ENCODE peak calls at places on chromosomes 12 and 14, in four cellular contexts. Y is gastrocnemius medialis, T is psoas muscle, C is PC-3. P is an unnamed sample. For H3K36me3, the result is how much of the 10 kb centered on the place peaks cover.

GRCh38 chr14:71591929-71592328 is 340.3 kb upstream of the RGS6 start:
- DNase-seq in C (peak), Y (no peak), T (no peak), P (no peak)

GRCh38 chr14:73237219-73237785 is at the start of gene PAPLN:
- DNase-seq in Y (no peak), T (peak), C (peak), P (peak)

GRCh38 chr12:41424651-41425050 is 236.5 kb downstream of the PDZRN4 start:
- DNase-seq in C (no peak), Y (no peak), T (no peak), P (no peak)

GRCh38 chr14:35242599-35243311 is 49.4 kb upstream of the PSMA6 start:
- DNase-seq in T (no peak), Y (no peak), C (no peak), P (no peak)

GRCh38 chr14:104723651-104724406 is at the start of gene ADSS1:
- DNase-seq in T (peak), Y (peak), C (peak), P (no peak)

GRCh38 chr14:51776102-51776894 is 84.1 kb upstream of the GNG2 start:
- DNase-seq in Y (no peak), C (peak), T (peak), P (no peak)

GRCh38 chr12:29838768-29839167 is 55.0 kb upstream of the TMTC1 start:
- DNase-seq in T (no peak), Y (no peak), C (no peak), P (no peak)

GRCh38 chr12:46084666-46085631 is 94.6 kb upstream of the SCAF11 start:
- DNase-seq in C (no peak), Y (no peak), T (no peak), P (no peak)

GRCh38 chr14:49634547-49635334 is at the start of gene DNAAF2:
- DNase-seq in C (peak), Y (peak), T (no peak), P (peak)

GRCh38 chr12:70692681-70693288 is 55.6 kb upstream of the PTPRB start:
- DNase-seq in Y (no peak), T (no peak), C (peak), P (no peak)

GRCh38 chr12:24416423-24417109 is 467.1 kb upstream of the SOX5 start:
- DNase-seq in Y (no peak), C (no peak), T (no peak), P (no peak)

GRCh38 chr14:80988742-80989429 is 33.5 kb downstream of the TSHR start:
- DNase-seq in C (peak), Y (no peak), T (no peak), P (no peak)

GRCh38 chr12:64835926-64836325 is 11.5 kb downstream of the TBC1D30 start:
- DNase-seq in T (no peak), C (no peak), Y (no peak), P (no peak)

GRCh38 chr12:65695077-65695865 is 129.0 kb upstream of the HMGA2 start:
- DNase-seq in Y (no peak), C (peak), T (no peak), P (peak)

GRCh38 chr12:71876400-71876799 is 36.8 kb downstream of the TBC1D15 start:
- DNase-seq in C (no peak), T (no peak), Y (no peak), P (no peak)

GRCh38 chr12:59067068-59067467 is 146.8 kb upstream of the LRIG3 start:
- DNase-seq in Y (no peak), T (no peak), C (peak), P (no peak)

GRCh38 chr12:89574736-89575208 is 48.9 kb upstream of the POC1B start:
- DNase-seq in C (no peak), T (no peak), Y (no peak), P (no peak)

GRCh38 chr12:72178244-72178643 is 93.9 kb upstream of the TRHDE start:
- DNase-seq in T (no peak), C (no peak), Y (no peak), P (no peak)

GRCh38 chr14:21267886-21268611 is 1.2 kb downstream of the HNRNPC start:
- DNase-seq in C (peak), Y (no peak), T (no peak), P (no peak)

GRCh38 chr12:51600721-51601120 is 9.7 kb downstream of the SCN8A start:
- DNase-seq in Y (no peak), C (peak), T (no peak), P (no peak)

GRCh38 chr14:55160989-55161388 is 30.4 kb downstream of the DLGAP5 start:
- DNase-seq in C (peak), Y (no peak), T (no peak), P (no peak)

GRCh38 chr12:19190292-19191031 is 60.9 kb downstream of the PLEKHA5 start:
- DNase-seq in Y (no peak), T (no peak), C (peak), P (no peak)

GRCh38 chr12:132806857-132807256 is 21.8 kb downstream of the GOLGA3 start:
- DNase-seq in C (no peak), T (no peak), Y (no peak), P (no peak)

GRCh38 chr12:132803125-132803524 is 25.5 kb downstream of the GOLGA3 start:
- DNase-seq in C (no peak), T (no peak), Y (no peak), P (no peak)

GRCh38 chr12:132803883-132804282 is 24.8 kb downstream of the GOLGA3 start:
- DNase-seq in C (no peak), T (peak), Y (peak), P (no peak)

GRCh38 chr12:132801741-132802140 is 26.9 kb downstream of the GOLGA3 start:
- DNase-seq in C (no peak), T (no peak), Y (no peak), P (no peak)

GRCh38 chr12:132804426-132804861 is 24.2 kb downstream of the GOLGA3 start:
- DNase-seq in C (peak), T (no peak), Y (no peak), P (no peak)
- H3K36me3 ChIP-seq in C (half or more), T (under half), Y (half or more), P (half or more)

GRCh38 chr12:117671734-117672133 is 297.1 kb downstream of the KSR2 start:
- DNase-seq in T (no peak), C (peak), Y (peak), P (no peak)
- H3K27ac ChIP-seq in T (no peak), C (no peak), Y (no peak), P (no peak)

GRCh38 chr12:57208116-57208945 is 8.3 kb upstream of the NXPH4 start:
- DNase-seq in C (no peak), T (no peak), Y (no peak), P (no peak)
- H3K36me3 ChIP-seq in C (under half), T (under half), Y (under half), P (under half)

GRCh38 chr12:1575799-1576401 is 18.5 kb downstream of the FBXL14 start:
- DNase-seq in T (no peak), Y (no peak), C (peak), P (no peak)
- H3K27ac ChIP-seq in T (no peak), Y (no peak), C (peak), P (no peak)

DNA sequence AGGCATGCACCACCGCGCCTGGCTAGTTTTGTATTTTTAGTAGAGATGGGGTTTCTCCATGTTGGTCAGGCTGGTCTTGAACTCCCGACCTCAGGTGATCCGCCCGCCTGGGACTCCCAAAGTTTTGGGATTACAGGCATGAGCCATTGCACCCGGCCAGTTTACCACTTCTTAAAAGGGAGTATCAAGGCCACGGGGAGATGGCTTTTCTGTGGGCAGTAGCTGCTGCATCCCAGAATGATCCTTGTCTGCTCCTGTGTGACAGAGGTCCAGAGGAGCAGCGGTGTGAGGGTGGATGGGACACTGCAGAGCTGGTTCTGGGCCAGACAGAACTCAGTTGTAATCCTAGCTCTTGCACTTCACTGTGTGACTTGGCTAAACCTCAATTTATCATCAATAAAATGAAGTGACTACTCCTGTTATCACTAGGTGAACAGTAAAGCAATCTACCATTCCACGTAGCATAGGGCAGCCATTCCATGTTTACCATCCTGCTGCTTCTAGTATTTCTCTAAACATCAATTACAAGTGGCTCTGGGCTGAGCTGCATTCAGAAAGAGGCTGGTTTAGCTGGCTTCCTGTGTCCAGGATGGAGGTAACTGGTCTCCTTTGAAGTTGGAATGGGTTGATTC is 3.0 kb upstream of the NPFF start:
- DNase-seq in Y (no peak), C (no peak), T (no peak), P (no peak)
- H3K36me3 ChIP-seq in Y (half or more), C (under half), T (under half), P (under half)

DNA sequence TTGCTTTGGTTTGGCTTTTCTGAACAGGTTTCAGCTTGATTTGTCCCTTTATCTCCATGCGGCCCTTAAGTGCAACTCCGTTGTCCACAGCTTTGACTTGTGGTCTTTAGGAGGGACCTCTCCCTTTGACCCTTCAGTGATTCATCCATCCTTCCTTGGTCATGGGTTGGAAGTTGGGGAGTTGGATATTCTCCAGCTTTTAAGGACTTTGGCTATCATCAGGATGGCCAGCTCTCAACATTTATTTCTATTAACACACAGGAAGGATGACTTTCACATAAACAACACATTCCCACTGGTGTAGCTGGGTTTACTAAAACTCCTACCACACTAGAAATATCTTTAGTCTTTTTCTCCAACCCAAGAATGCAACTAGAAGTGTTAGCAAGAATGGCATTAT is 50.9 kb upstream of the E2F7 start:
- DNase-seq in Y (no peak), C (no peak), T (no peak), P (no peak)
- H3K27ac ChIP-seq in Y (no peak), C (no peak), T (no peak), P (no peak)

GRCh38 chr12:32708926-32709325 is 29.8 kb downstream of the DNM1L start:
- DNase-seq in C (no peak), T (no peak), Y (no peak), P (no peak)
- H3K36me3 ChIP-seq in C (under half), T (under half), Y (under half), P (half or more)

GRCh38 chr14:99272669-99273024 is 650 bp upstream of the BCL11B start:
- DNase-seq in Y (no peak), T (no peak), C (no peak), P (no peak)
- H3K27ac ChIP-seq in Y (no peak), T (no peak), C (no peak), P (peak)

DNA sequence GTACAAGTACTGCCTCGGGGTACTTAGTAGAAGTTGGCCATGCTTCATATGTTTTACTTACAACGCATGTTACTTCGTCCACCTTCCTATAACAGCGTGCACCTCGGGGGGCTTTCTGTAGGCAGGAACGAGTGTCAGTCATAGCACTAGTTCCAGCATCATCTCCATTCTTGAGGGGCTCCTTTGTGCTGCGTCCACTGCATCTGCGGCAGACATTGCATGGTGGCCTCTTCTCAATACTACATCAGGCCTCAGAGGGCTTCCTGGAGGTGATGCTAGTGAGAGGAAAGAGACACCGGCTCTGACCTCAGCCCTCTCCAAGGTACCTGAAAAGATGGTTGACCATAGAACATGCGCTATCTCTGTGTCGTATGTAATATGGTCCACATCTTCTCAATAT is 121.2 kb upstream of the RTL1 start:
- DNase-seq in C (no peak), Y (peak), T (no peak), P (peak)
- H3K36me3 ChIP-seq in C (under half), Y (under half), T (under half), P (under half)

DNA sequence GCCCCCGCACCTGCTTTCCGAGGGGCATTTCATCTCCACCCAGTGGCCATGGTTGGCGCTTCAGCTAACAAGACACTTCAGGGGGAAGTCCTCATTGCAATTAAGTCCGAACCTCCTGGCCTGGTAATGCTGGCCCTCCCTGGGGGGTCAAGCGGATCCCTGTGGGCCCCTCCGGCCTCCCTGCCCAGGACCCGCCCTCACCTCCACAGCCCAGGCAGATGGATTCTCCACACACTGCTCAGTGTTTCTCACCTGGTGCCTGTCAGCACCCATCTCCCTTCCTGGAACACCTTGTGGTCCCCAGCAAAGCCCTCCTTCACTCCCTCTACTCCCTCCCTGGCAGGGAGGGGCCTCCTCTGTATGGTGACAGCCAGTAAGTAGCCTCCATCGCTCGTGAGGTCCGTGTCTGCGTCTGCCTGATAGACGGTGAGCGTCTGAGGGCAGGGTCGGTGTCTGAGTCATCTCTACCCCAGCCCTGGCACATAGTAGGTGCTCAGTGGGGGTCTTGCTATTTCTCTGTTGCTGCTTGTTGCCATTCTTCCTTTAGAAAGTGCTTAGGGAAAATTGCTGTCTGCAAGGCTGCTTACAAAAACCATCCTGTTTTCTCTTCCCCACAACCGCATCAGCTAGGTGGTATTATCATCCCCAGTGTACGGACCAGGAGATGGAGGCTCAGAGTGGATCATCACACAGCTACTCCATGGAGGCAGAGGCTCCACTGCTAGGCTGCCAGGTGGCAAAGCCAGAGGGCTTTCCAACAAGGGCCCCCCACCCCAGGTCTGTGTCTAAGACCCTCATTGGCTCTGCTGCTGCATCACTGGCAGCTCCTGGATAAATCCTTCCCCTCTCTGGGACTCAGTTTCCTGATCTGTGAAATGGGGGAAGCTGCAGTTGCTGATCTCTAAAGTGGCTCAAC is 39.7 kb upstream of the EML1 start:
- DNase-seq in T (no peak), Y (no peak), C (no peak), P (peak)
- H3K27ac ChIP-seq in T (no peak), Y (no peak), C (peak), P (peak)

P was measured in RWPE2.